ENCODE peak calls at places on chromosomes 4 and X, in five cellular contexts. J is endothelial cell, G is AG04450, B is GM12865, N is HFF-Myc. R is an unnamed sample.

GRCh38 chrX:68808686-68809357 is 20.0 kb upstream of the EFNB1 start:
- DNase-seq in G (no peak), B (no peak), N (no peak), J (no peak), R (no peak)

GRCh38 chrX:13647709-13648212 is 5.2 kb upstream of the TCEANC start:
- DNase-seq in J (no peak), N (no peak), G (no peak), B (no peak), R (peak)

GRCh38 chrX:18210470-18210869 is 10.2 kb downstream of the BEND2 start:
- DNase-seq in J (no peak), N (no peak), B (no peak), G (no peak), R (no peak)

GRCh38 chr4:151166662-151167061 is 67.2 kb downstream of the RPS3A start:
- DNase-seq in J (no peak), N (no peak), G (no peak), B (no peak), R (no peak)

GRCh38 chr4:59120287-59120814 is 2010.2 kb upstream of the IGFBP7 start:
- DNase-seq in G (no peak), N (no peak), J (no peak), B (no peak), R (no peak)

GRCh38 chrX:64925480-64925879 is 50.8 kb downstream of the ZC4H2 start:
- DNase-seq in J (no peak), B (no peak), N (no peak), G (no peak), R (no peak)

GRCh38 chrX:13082286-13083065 is 38.1 kb upstream of the FAM9C start:
- DNase-seq in J (no peak), B (peak), N (no peak), G (no peak), R (peak)

GRCh38 chr4:15702941-15703403 is at the start of gene BST1:
- DNase-seq in B (peak), G (no peak), J (peak), N (no peak), R (peak)

GRCh38 chrX:100649550-100650356 is 5.8 kb downstream of the SRPX2 start:
- DNase-seq in B (no peak), J (peak), G (peak), N (peak), R (no peak)

GRCh38 chr4:111433436-111433835 is 711.8 kb upstream of the FAM241A start:
- DNase-seq in N (no peak), J (no peak), B (no peak), G (no peak), R (no peak)

GRCh38 chr4:147425019-147425418 is 55.9 kb upstream of the EDNRA start:
- DNase-seq in J (no peak), G (no peak), N (no peak), B (no peak), R (no peak)

GRCh38 chrX:68827848-68828562 is 816 bp upstream of the EFNB1 start:
- DNase-seq in N (peak), J (peak), G (peak), B (peak), R (peak)

GRCh38 chr4:16636304-16636703 is 262.1 kb downstream of the LDB2 start:
- DNase-seq in N (no peak), J (no peak), B (no peak), G (no peak), R (no peak)

GRCh38 chr4:28444886-28445496 is 1584.3 kb downstream of the STIM2 start:
- DNase-seq in N (no peak), J (no peak), G (no peak), B (no peak), R (no peak)

GRCh38 chrX:130139474-130140201 is 26.0 kb downstream of the AIFM1 start:
- DNase-seq in G (no peak), N (no peak), J (no peak), B (no peak), R (no peak)

GRCh38 chr4:87092389-87093141 is 127.9 kb downstream of the KLHL8 start:
- DNase-seq in B (peak), G (peak), J (no peak), N (peak), R (no peak)

GRCh38 chr4:101019941-101020401 is 327.4 kb downstream of the PPP3CA start:
- DNase-seq in J (no peak), N (peak), G (no peak), B (peak), R (peak)

DNA sequence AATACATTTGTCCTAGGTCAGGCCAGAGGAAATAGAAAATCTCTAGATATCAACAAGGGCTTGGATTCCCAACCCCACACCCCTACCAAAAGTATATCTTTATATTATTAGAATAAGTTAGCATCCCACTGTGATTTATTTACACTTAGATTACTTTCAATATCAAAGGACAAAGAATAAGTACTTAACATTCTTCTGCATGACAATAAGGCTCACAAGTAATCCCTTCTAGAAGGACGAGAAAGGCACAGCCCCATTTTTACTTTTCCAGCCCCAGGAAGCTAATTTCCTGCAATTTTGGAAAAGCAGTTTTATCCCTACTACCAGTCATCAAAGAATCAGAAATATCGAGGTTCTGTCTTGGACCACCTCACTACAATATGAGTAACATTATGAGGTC is 14.1 kb upstream of the SLITRK2 start:
- DNase-seq in B (no peak), N (no peak), G (no peak), J (no peak), R (no peak)
- TF ChIP-seq CTCF in B (no peak), N (no peak), G (no peak), J (no peak), R (no peak)

GRCh38 chrX:39728025-39728424 is 369.7 kb downstream of the BCOR start:
- DNase-seq in N (peak), G (no peak), B (no peak), J (no peak), R (no peak)

GRCh38 chrX:39724544-39724943 is 373.2 kb downstream of the BCOR start:
- DNase-seq in B (peak), N (no peak), J (no peak), G (no peak), R (no peak)

GRCh38 chrX:39726810-39727209 is 370.9 kb downstream of the BCOR start:
- DNase-seq in J (no peak), G (no peak), B (no peak), N (peak), R (no peak)

GRCh38 chrX:39725114-39725513 is 372.6 kb downstream of the BCOR start:
- DNase-seq in G (no peak), N (no peak), J (no peak), B (no peak), R (no peak)

GRCh38 chrX:39725928-39726619 is 371.7 kb downstream of the BCOR start:
- DNase-seq in N (peak), G (peak), B (no peak), J (no peak), R (no peak)
- TF ChIP-seq CTCF in N (no peak), G (no peak), B (no peak), J (no peak), R (no peak)

GRCh38 chr4:41060352-41061318 is 153.7 kb downstream of the APBB2 start:
- DNase-seq in B (no peak), N (no peak), J (no peak), G (no peak), R (no peak)
- TF ChIP-seq CTCF in B (no peak), N (no peak), J (no peak), G (no peak), R (no peak)

GRCh38 chrX:153969904-153970397 is 1.7 kb downstream of the HCFC1 start:
- DNase-seq in B (no peak), J (no peak), N (no peak), G (no peak), R (no peak)

GRCh38 chrX:153967536-153968214 is 3.9 kb downstream of the HCFC1 start:
- DNase-seq in G (no peak), J (no peak), B (no peak), N (no peak), R (peak)

GRCh38 chrX:153968255-153968654 is 3.4 kb downstream of the HCFC1 start:
- DNase-seq in B (no peak), N (no peak), G (no peak), J (no peak), R (no peak)

GRCh38 chrX:153969125-153969903 is 2.3 kb downstream of the HCFC1 start:
- DNase-seq in G (no peak), N (no peak), J (no peak), B (no peak), R (no peak)

GRCh38 chrX:153968754-153969124 is 2.9 kb downstream of the HCFC1 start:
- DNase-seq in B (peak), J (no peak), G (no peak), N (no peak), R (peak)
- TF ChIP-seq CTCF in B (peak), J (no peak), G (peak), N (no peak), R (no peak)

DNA sequence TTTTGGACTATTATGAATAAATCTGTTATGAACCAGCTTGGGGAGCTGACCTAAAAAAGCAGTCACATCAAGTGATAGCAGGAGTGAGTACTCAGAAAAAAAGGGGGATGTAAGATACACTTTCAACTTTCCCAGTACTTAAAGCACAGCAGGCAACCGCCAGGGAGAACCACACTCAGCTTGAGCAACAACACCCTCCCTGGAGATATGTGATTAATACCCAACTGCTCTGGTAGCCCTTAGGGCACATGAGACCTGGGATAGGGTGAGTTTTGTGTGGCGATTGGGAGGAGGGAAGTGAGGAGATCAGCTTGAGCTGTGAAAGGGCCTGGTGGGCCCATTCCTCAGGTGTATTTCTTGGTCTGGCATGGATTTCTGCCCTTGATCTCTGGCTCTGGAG is 220.3 kb upstream of the SFRP2 start:
- DNase-seq in J (no peak), B (no peak), N (no peak), G (no peak), R (no peak)
- TF ChIP-seq CTCF in J (no peak), B (no peak), N (no peak), G (no peak), R (no peak)

DNA sequence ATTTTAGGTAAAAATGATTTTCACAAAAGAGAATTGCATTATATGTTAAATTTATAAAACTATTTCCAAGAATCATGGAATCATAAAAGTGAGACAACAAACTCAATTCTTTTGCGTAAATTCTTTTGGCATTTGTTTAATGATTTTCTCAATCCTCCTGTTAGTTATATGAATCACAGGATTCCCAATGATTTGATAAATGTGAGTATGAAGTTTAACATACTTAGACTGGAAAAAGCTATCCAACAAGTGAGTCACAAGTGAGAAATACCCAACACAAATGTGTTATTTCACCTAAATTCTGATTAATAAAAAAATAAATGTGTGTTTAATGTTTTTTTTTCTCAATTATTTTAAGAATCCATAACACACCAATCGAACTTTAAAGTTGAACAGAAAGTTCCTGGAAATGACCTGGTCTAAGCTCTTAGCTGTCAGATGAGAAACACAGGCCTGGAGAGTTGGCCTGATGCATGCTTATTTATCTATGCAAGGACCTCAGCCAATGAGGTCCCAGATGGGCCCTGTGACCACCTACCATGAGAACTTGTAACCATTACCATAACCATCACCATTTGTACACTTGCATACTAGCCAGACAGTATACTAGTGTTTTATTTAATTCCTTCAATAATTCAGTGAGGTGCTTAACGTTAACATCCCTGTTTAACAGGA is 386.6 kb downstream of the SPRY1 start:
- DNase-seq in B (no peak), G (no peak), N (no peak), J (no peak), R (no peak)
- TF ChIP-seq CTCF in B (no peak), G (no peak), N (no peak), J (no peak), R (no peak)

GRCh38 chr4:128310266-128310697 is 22.7 kb upstream of the PGRMC2 start:
- DNase-seq in J (no peak), G (no peak), N (no peak), B (no peak), R (no peak)
- TF ChIP-seq CTCF in J (no peak), G (peak), N (peak), B (no peak), R (no peak)

DNA sequence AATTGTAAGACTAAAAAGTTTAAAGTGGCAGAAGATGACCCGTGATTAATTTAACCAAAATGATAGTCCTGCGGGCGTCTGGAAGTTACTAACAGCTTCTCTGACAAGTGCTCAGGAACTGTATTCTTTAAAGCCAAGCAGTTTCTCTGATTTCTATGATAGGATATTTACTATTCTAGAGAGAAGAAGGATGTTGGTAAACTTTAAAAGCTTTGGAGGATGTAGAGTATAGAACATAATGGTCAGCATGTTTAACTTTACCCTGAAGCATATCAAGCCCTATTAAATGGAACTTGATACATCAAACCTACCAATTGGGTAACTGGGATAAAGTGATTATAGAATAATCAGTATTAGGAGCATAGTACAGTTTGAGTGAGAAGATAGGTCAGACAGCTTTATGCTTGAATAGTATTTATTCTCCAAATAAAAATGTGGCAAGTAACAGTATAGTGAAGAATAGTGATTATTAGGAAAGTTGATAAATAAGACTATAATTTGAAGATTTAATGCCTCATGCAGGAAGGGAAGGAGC is 1.8 kb downstream of the STIM2 start:
- DNase-seq in J (no peak), G (no peak), B (no peak), N (no peak), R (no peak)
- TF ChIP-seq CTCF in J (no peak), G (no peak), B (no peak), N (no peak), R (no peak)

DNA sequence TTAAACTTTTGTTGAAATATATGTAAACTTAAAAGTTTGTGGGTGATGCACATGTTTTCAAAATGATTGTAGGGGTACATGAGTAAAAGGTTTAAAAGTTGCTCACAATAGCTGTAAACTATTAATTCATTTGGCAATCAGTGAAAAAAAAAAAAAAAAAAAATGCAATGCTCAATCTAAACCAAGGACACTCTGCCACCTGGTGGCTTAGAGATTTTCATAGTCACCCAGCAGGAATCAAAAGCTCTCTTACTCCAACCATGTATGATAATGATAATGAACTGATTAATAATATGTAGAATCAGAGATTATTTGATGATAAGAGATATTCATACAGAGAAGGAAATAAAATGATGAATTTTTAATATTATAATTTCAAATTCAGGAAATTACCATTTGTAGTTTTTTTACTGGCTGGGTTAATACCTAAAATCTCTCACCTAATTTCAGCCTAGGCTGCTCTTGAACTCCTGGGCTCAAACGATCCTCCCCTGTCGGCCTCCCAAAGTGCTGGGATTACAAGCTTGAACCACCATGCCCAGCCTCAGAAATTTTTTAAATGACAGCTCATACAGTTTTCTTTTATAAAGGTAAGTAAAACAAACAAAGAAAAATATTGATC is 46.9 kb upstream of the SLC25A4 start:
- DNase-seq in J (peak), B (peak), N (no peak), G (no peak), R (peak)
- TF ChIP-seq CTCF in J (peak), B (peak), N (peak), G (peak), R (peak)

GRCh38 chr4:2060578-2061207 is 1.6 kb downstream of the NAT8L start:
- DNase-seq in B (no peak), N (no peak), J (no peak), G (no peak), R (no peak)
- TF ChIP-seq CTCF in B (no peak), N (no peak), J (no peak), G (no peak), R (no peak)